ENCODE peak calls at places on chromosomes 11 and 22, in seven cellular contexts. W is right lobe of liver, K is EH, S is T-cell, H is heart left ventricle, Z is NCI-H1105, L is ovary. F is an unnamed sample.

GRCh38 chr22:47032956-47033647 is 270.7 kb downstream of the TBC1D22A start:
- DNase-seq in W (no peak), K (no peak), S (no peak), H (no peak), Z (no peak), L (peak), F (no peak)

GRCh38 chr11:10309163-10310093 is 4.6 kb downstream of the ADM start:
- DNase-seq in W (peak), K (peak), S (no peak), H (no peak), Z (peak), L (peak), F (no peak)

GRCh38 chr11:87439981-87440760 is 402.4 kb downstream of the TMEM135 start:
- DNase-seq in W (no peak), K (peak), S (no peak), H (no peak), Z (no peak), L (no peak), F (no peak)

GRCh38 chr11:118912742-118913410 is 12.8 kb downstream of the BCL9L start:
- DNase-seq in W (no peak), K (peak), S (no peak), H (no peak), Z (no peak), L (peak), F (no peak)

GRCh38 chr11:16160146-16160545 is 196.2 kb downstream of the SOX6 start:
- DNase-seq in W (no peak), K (no peak), S (no peak), H (no peak), Z (no peak), L (no peak), F (peak)

GRCh38 chr11:90449643-90450042 is 226.8 kb upstream of the CHORDC1 start:
- DNase-seq in W (no peak), K (no peak), S (no peak), H (no peak), Z (no peak), L (no peak), F (no peak)

GRCh38 chr11:3006505-3007260 is 14.6 kb upstream of the NAP1L4 start:
- DNase-seq in W (peak), K (no peak), S (peak), H (no peak), Z (no peak), L (no peak), F (no peak)

GRCh38 chr11:69880803-69881445 is 61.7 kb upstream of the FGF3 start:
- DNase-seq in W (peak), K (no peak), S (no peak), H (no peak), Z (no peak), L (no peak), F (no peak)

GRCh38 chr11:9688716-9689511 is 25.0 kb downstream of the SWAP70 start:
- DNase-seq in W (no peak), K (peak), S (no peak), H (peak), Z (no peak), L (no peak), F (peak)

GRCh38 chr11:23570828-23571227 is 710.6 kb upstream of the CCDC179 start:
- DNase-seq in W (no peak), K (peak), S (no peak), H (no peak), Z (no peak), L (no peak), F (no peak)

GRCh38 chr11:124676386-124676785 is 2.7 kb downstream of the SPA17 start:
- DNase-seq in W (no peak), K (peak), S (no peak), H (peak), Z (no peak), L (no peak), F (no peak)

GRCh38 chr11:6725386-6725896 is 42.3 kb upstream of the MRPL17 start:
- DNase-seq in W (no peak), K (no peak), S (no peak), H (no peak), Z (no peak), L (no peak), F (no peak)

GRCh38 chr11:14237333-14237988 is 121.5 kb downstream of the RRAS2 start:
- DNase-seq in W (no peak), K (no peak), S (no peak), H (no peak), Z (no peak), L (no peak), F (no peak)

F was measured in NCI-H2227 treated with DMSO at 0.1 percent for 48 hours.